ENCODE peak calls at places on chromosome 19, in six cellular contexts. E is naive thymus-derived CD8-positive, alpha-beta T cell; Z is WTC11; W is RPMI7951; O is omental fat pad; M is fibroblast of lung. C is an unnamed sample.

GRCh38 chr19:37966211-37967072 is 59.4 kb downstream of the SIPA1L3 start:
- DNase-seq in E (no peak), Z (no peak), W (peak; percentile 47), O (no peak), M (no peak), C (no peak)

GRCh38 chr19:8316351-8317125 is 4.6 kb downstream of the NDUFA7 start:
- DNase-seq in E (no peak), Z (no peak), W (no peak), O (no peak), M (no peak), C (no peak)

GRCh38 chr19:16825312-16826168 is 3.7 kb upstream of the SIN3B start:
- DNase-seq in E (no peak), Z (peak; percentile 59), W (peak; percentile 94), O (peak; percentile 29), M (peak; percentile 71), C (peak; percentile 59)

GRCh38 chr19:281992-282391 is 9.2 kb downstream of the PLPP2 start:
- DNase-seq in E (no peak), Z (no peak), W (no peak), O (no peak), M (no peak), C (no peak)

GRCh38 chr19:35995655-35995993 is 636 bp downstream of the SDHAF1 start:
- DNase-seq in E (no peak), Z (peak; percentile 76), W (peak; percentile 47), O (no peak), M (peak; percentile 11), C (no peak)

GRCh38 chr19:53892981-53893325 is 11.0 kb downstream of the PRKCG start:
- DNase-seq in E (no peak), Z (peak; percentile 69), W (no peak), O (no peak), M (no peak), C (no peak)

GRCh38 chr19:10013834-10014618 is 743 bp downstream of the RDH8 start:
- DNase-seq in E (no peak), Z (no peak), W (no peak), O (no peak), M (no peak), C (no peak)

GRCh38 chr19:16207063-16207462 is 9.4 kb downstream of the AP1M1 start:
- DNase-seq in E (no peak), Z (peak; percentile 7), W (no peak), O (no peak), M (no peak), C (no peak)

GRCh38 chr19:35090160-35090794 is 25.3 kb upstream of the FXYD3 start:
- DNase-seq in E (peak; percentile 41), Z (peak; percentile 71), W (peak; percentile 54), O (peak; percentile 50), M (peak; percentile 69), C (peak; percentile 63)

GRCh38 chr19:9741476-9742171 is 26.9 kb downstream of the ZNF846 start:
- DNase-seq in E (no peak), Z (no peak), W (no peak), O (no peak), M (no peak), C (no peak)

GRCh38 chr19:14343286-14343685 is 38.0 kb upstream of the ADGRE5 start:
- DNase-seq in E (no peak), Z (no peak), W (no peak), O (no peak), M (no peak), C (no peak)

GRCh38 chr19:5292843-5293606 is 47.6 kb downstream of the PTPRS start:
- DNase-seq in E (peak; percentile 57), Z (peak; percentile 78), W (peak; percentile 60), O (peak; percentile 33), M (peak; percentile 70), C (peak; percentile 62)

GRCh38 chr19:32891609-32892008 is 22.0 kb upstream of the SLC7A9 start:
- DNase-seq in E (no peak), Z (no peak), W (no peak), O (no peak), M (no peak), C (no peak)

GRCh38 chr19:4878491-4878968 is 11.1 kb upstream of the PLIN3 start:
- DNase-seq in E (no peak), Z (peak; percentile 38), W (no peak), O (no peak), M (no peak), C (no peak)

GRCh38 chr19:55525289-55526101 is 11.4 kb downstream of the SBK2 start:
- DNase-seq in E (no peak), Z (no peak), W (no peak), O (no peak), M (no peak), C (no peak)

GRCh38 chr19:32233091-32233490 is 112.3 kb upstream of the ZNF507 start:
- DNase-seq in E (no peak), Z (no peak), W (peak; percentile 10), O (no peak), M (no peak), C (no peak)

GRCh38 chr19:55615553-55616394 is 8.6 kb downstream of the ZNF784 start:
- DNase-seq in E (no peak), Z (no peak), W (no peak), O (no peak), M (no peak), C (no peak)

GRCh38 chr19:17035842-17036424 is 9.3 kb upstream of the CPAMD8 start:
- DNase-seq in E (no peak), Z (no peak), W (peak; percentile 39), O (no peak), M (no peak), C (no peak)

GRCh38 chr19:9075064-9075964 is 11.5 kb upstream of the OR1M1 start:
- DNase-seq in E (no peak), Z (peak; percentile 31), W (peak; percentile 99), O (peak; percentile 65), M (peak; percentile 92), C (peak; percentile 98)

GRCh38 chr19:23313196-23313595 is 63.0 kb upstream of the ZNF724 start:
- DNase-seq in E (no peak), Z (no peak), W (no peak), O (no peak), M (no peak), C (no peak)

GRCh38 chr19:8611391-8611883 is 922 bp upstream of the ADAMTS10 start:
- DNase-seq in E (peak; percentile 37), Z (no peak), W (no peak), O (no peak), M (no peak), C (no peak)

GRCh38 chr19:45767881-45768643 is 990 bp downstream of the SIX5 start:
- DNase-seq in E (no peak), Z (peak; percentile 69), W (peak; percentile 68), O (no peak), M (peak; percentile 69), C (peak; percentile 21)

GRCh38 chr19:54209748-54210494 is 9.3 kb downstream of the RPS9 start:
- DNase-seq in E (no peak), Z (no peak), W (peak; percentile 98), O (peak; percentile 93), M (peak; percentile 99), C (peak; percentile 100)

GRCh38 chr19:4388171-4389063 is 11.9 kb downstream of the SH3GL1 start:
- DNase-seq in E (no peak), Z (no peak), W (no peak), O (no peak), M (no peak), C (no peak)

GRCh38 chr19:4660181-4660791 is 9.9 kb downstream of the MYDGF start:
- DNase-seq in E (no peak), Z (peak; percentile 72), W (no peak), O (no peak), M (no peak), C (peak; percentile 33)

GRCh38 chr19:35029737-35030256 is 473 bp upstream of the SCN1B start:
- DNase-seq in E (no peak), Z (no peak), W (no peak), O (no peak), M (no peak), C (no peak)

GRCh38 chr19:16834747-16835146 is 5.5 kb downstream of the SIN3B start:
- DNase-seq in E (no peak), Z (no peak), W (no peak), O (no peak), M (no peak), C (no peak)

GRCh38 chr19:2616741-2617392 is 85.6 kb downstream of the GNG7 start:
- DNase-seq in E (no peak), Z (no peak), W (no peak), O (no peak), M (no peak), C (no peak)

GRCh38 chr19:13847033-13847899 is 29.7 kb upstream of the NANOS3 start:
- DNase-seq in E (peak; percentile 91), Z (peak; percentile 89), W (peak; percentile 96), O (peak; percentile 88), M (peak; percentile 94), C (peak; percentile 93)

GRCh38 chr19:18590273-18591272 is 2.0 kb downstream of the REX1BD start:
- DNase-seq in E (no peak), Z (peak; percentile 98), W (no peak), O (no peak), M (peak; percentile 47), C (no peak)

GRCh38 chr19:31979362-31979761 is 366.0 kb upstream of the ZNF507 start:
- DNase-seq in E (no peak), Z (no peak), W (no peak), O (no peak), M (no peak), C (no peak)

GRCh38 chr19:30171138-30171635 is 201.0 kb upstream of the ZNF536 start:
- DNase-seq in E (no peak), Z (no peak), W (no peak), O (no peak), M (no peak), C (no peak)

GRCh38 chr19:45442927-45443461 is 19.3 kb upstream of the ERCC1 start:
- DNase-seq in E (peak; percentile 60), Z (peak; percentile 38), W (peak; percentile 73), O (peak; percentile 66), M (peak; percentile 41), C (no peak)

GRCh38 chr19:14786421-14786851 is 8.1 kb upstream of the ADGRE2 start:
- DNase-seq in E (no peak), Z (peak; percentile 78), W (peak; percentile 41), O (no peak), M (peak; percentile 8), C (no peak)

GRCh38 chr19:10339380-10339960 is at the start of gene ICAM3:
- DNase-seq in E (peak; percentile 56), Z (no peak), W (no peak), O (no peak), M (no peak), C (no peak)